ENCODE peak calls at places on chromosome 6, in six cellular contexts. One of them, this sample, is unnamed.

GRCh38 chr6:68196645-68197044 is 438.4 kb upstream of the ADGRB3 start:
- DNase-seq in dorsolateral prefrontal cortex: no peak
- DNase-seq in fibroblast of lung: peak
- DNase-seq in heart left ventricle: no peak
- DNase-seq in mesendoderm: peak
- DNase-seq in fibroblast of the aortic adventitia: peak
- DNase-seq in this sample: no peak

GRCh38 chr6:14889172-14889571 is 356.7 kb upstream of the JARID2 start:
- DNase-seq in fibroblast of lung: peak
- DNase-seq in heart left ventricle: no peak
- DNase-seq in fibroblast of the aortic adventitia: peak
- DNase-seq in dorsolateral prefrontal cortex: no peak
- DNase-seq in mesendoderm: no peak
- DNase-seq in this sample: no peak

GRCh38 chr6:26502169-26502568 is 2.1 kb downstream of the BTN1A1 start:
- DNase-seq in fibroblast of lung: no peak
- DNase-seq in mesendoderm: peak
- DNase-seq in heart left ventricle: no peak
- DNase-seq in fibroblast of the aortic adventitia: no peak
- DNase-seq in dorsolateral prefrontal cortex: no peak
- DNase-seq in this sample: no peak

GRCh38 chr6:15948930-15949900 is 179.7 kb upstream of the MYLIP start:
- DNase-seq in heart left ventricle: no peak
- DNase-seq in mesendoderm: peak
- DNase-seq in fibroblast of lung: no peak
- DNase-seq in fibroblast of the aortic adventitia: no peak
- DNase-seq in dorsolateral prefrontal cortex: no peak
- DNase-seq in this sample: peak

GRCh38 chr6:163585932-163586437 is 171.5 kb downstream of the QKI start:
- DNase-seq in heart left ventricle: peak
- DNase-seq in mesendoderm: peak
- DNase-seq in fibroblast of lung: peak
- DNase-seq in fibroblast of the aortic adventitia: peak
- DNase-seq in dorsolateral prefrontal cortex: no peak
- DNase-seq in this sample: no peak

GRCh38 chr6:83960704-83961103 is 72.9 kb upstream of the MRAP2 start:
- DNase-seq in fibroblast of lung: no peak
- DNase-seq in heart left ventricle: no peak
- DNase-seq in mesendoderm: no peak
- DNase-seq in fibroblast of the aortic adventitia: no peak
- DNase-seq in dorsolateral prefrontal cortex: no peak
- DNase-seq in this sample: no peak

GRCh38 chr6:20700375-20700774 is 166.1 kb downstream of the CDKAL1 start:
- DNase-seq in fibroblast of lung: no peak
- DNase-seq in mesendoderm: no peak
- DNase-seq in fibroblast of the aortic adventitia: no peak
- DNase-seq in heart left ventricle: no peak
- DNase-seq in dorsolateral prefrontal cortex: no peak
- DNase-seq in this sample: no peak

GRCh38 chr6:13535306-13535705 is 39.1 kb upstream of the SIRT5 start:
- DNase-seq in heart left ventricle: no peak
- DNase-seq in fibroblast of lung: no peak
- DNase-seq in dorsolateral prefrontal cortex: no peak
- DNase-seq in fibroblast of the aortic adventitia: no peak
- DNase-seq in mesendoderm: no peak
- DNase-seq in this sample: no peak

GRCh38 chr6:116884530-116884929 is 7.5 kb downstream of the RFX6 start:
- DNase-seq in fibroblast of lung: no peak
- DNase-seq in heart left ventricle: no peak
- DNase-seq in dorsolateral prefrontal cortex: no peak
- DNase-seq in mesendoderm: peak
- DNase-seq in fibroblast of the aortic adventitia: no peak
- DNase-seq in this sample: no peak

GRCh38 chr6:1124885-1125284 is 187.0 kb upstream of the FOXQ1 start:
- DNase-seq in dorsolateral prefrontal cortex: no peak
- DNase-seq in mesendoderm: no peak
- DNase-seq in heart left ventricle: no peak
- DNase-seq in fibroblast of the aortic adventitia: no peak
- DNase-seq in fibroblast of lung: no peak
- DNase-seq in this sample: no peak

GRCh38 chr6:37799263-37799644 is 20.3 kb upstream of the ZFAND3 start:
- DNase-seq in mesendoderm: no peak
- DNase-seq in dorsolateral prefrontal cortex: no peak
- DNase-seq in heart left ventricle: no peak
- DNase-seq in fibroblast of the aortic adventitia: no peak
- DNase-seq in fibroblast of lung: no peak
- DNase-seq in this sample: no peak

GRCh38 chr6:113690255-113690956 is 166.7 kb upstream of the MARCKS start:
- DNase-seq in heart left ventricle: no peak
- DNase-seq in mesendoderm: no peak
- DNase-seq in fibroblast of the aortic adventitia: peak
- DNase-seq in dorsolateral prefrontal cortex: no peak
- DNase-seq in fibroblast of lung: peak
- DNase-seq in this sample: no peak

GRCh38 chr6:21109421-21110178 is 484.0 kb upstream of the SOX4 start:
- DNase-seq in heart left ventricle: no peak
- DNase-seq in mesendoderm: peak
- DNase-seq in fibroblast of lung: peak
- DNase-seq in dorsolateral prefrontal cortex: no peak
- DNase-seq in fibroblast of the aortic adventitia: peak
- DNase-seq in this sample: no peak

GRCh38 chr6:41098366-41098765 is 25.6 kb downstream of the NFYA start:
- DNase-seq in heart left ventricle: no peak
- DNase-seq in dorsolateral prefrontal cortex: no peak
- DNase-seq in fibroblast of lung: no peak
- DNase-seq in fibroblast of the aortic adventitia: peak
- DNase-seq in mesendoderm: no peak
- DNase-seq in this sample: no peak

GRCh38 chr6:113619077-113619476 is 238.1 kb upstream of the MARCKS start:
- DNase-seq in heart left ventricle: no peak
- DNase-seq in dorsolateral prefrontal cortex: no peak
- DNase-seq in fibroblast of the aortic adventitia: no peak
- DNase-seq in fibroblast of lung: peak
- DNase-seq in mesendoderm: no peak
- DNase-seq in this sample: no peak

GRCh38 chr6:101826259-101826658 is 432.8 kb downstream of the GRIK2 start:
- DNase-seq in dorsolateral prefrontal cortex: no peak
- DNase-seq in mesendoderm: no peak
- DNase-seq in fibroblast of lung: no peak
- DNase-seq in heart left ventricle: no peak
- DNase-seq in fibroblast of the aortic adventitia: peak
- DNase-seq in this sample: no peak

GRCh38 chr6:139323511-139324445 is 32.0 kb upstream of the TXLNB start:
- DNase-seq in heart left ventricle: peak
- DNase-seq in mesendoderm: peak
- DNase-seq in dorsolateral prefrontal cortex: peak
- DNase-seq in fibroblast of lung: peak
- DNase-seq in fibroblast of the aortic adventitia: no peak
- DNase-seq in this sample: peak

GRCh38 chr6:104400844-104401243 is 458.9 kb downstream of the HACE1 start:
- DNase-seq in fibroblast of the aortic adventitia: no peak
- DNase-seq in heart left ventricle: no peak
- DNase-seq in dorsolateral prefrontal cortex: no peak
- DNase-seq in fibroblast of lung: no peak
- DNase-seq in mesendoderm: no peak
- DNase-seq in this sample: no peak

GRCh38 chr6:148329568-148330299 is 12.9 kb upstream of the SASH1 start:
- DNase-seq in fibroblast of the aortic adventitia: peak
- DNase-seq in dorsolateral prefrontal cortex: no peak
- DNase-seq in mesendoderm: no peak
- DNase-seq in fibroblast of lung: peak
- DNase-seq in heart left ventricle: no peak
- DNase-seq in this sample: no peak

GRCh38 chr6:5003604-5004372 is at the start of gene RPP40:
- DNase-seq in heart left ventricle: peak
- DNase-seq in mesendoderm: peak
- DNase-seq in fibroblast of lung: peak
- DNase-seq in dorsolateral prefrontal cortex: peak
- DNase-seq in fibroblast of the aortic adventitia: peak
- DNase-seq in this sample: peak

DNA sequence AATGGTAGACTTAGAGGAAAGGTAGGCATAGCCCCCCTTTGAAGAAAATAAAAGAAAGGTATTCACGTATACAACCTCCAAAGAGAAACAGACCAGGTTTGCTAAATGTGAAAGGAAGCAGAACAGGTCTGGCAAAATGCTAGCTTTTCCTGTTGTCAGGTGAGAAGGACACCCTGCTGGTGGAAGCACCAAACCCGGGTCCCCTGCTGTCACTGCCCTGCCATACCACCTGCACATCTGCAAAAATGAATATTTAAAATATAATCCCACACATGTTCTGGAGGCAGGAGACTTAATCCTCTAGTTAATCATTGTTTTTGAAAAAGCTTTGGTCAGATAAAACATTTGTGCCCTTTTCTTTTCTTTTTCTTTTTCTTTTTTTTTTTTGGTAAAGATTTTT is 48.9 kb upstream of the OLIG3 start:
- DNase-seq in heart left ventricle: no peak
- DNase-seq in dorsolateral prefrontal cortex: no peak
- DNase-seq in fibroblast of lung: no peak
- DNase-seq in mesendoderm: no peak
- DNase-seq in fibroblast of the aortic adventitia: no peak
- DNase-seq in this sample: no peak
- H3K4me3 ChIP-seq in heart left ventricle: no peak
- H3K4me3 ChIP-seq in dorsolateral prefrontal cortex: no peak
- H3K4me3 ChIP-seq in fibroblast of lung: no peak
- H3K4me3 ChIP-seq in mesendoderm: no peak
- H3K4me3 ChIP-seq in fibroblast of the aortic adventitia: no peak
- H3K4me3 ChIP-seq in this sample: no peak

GRCh38 chr6:44487002-44487401 is 99.5 kb downstream of the CDC5L start:
- DNase-seq in mesendoderm: no peak
- DNase-seq in fibroblast of the aortic adventitia: no peak
- DNase-seq in dorsolateral prefrontal cortex: no peak
- DNase-seq in fibroblast of lung: no peak
- DNase-seq in heart left ventricle: no peak
- DNase-seq in this sample: no peak

GRCh38 chr6:44493132-44493531 is 105.6 kb downstream of the CDC5L start:
- DNase-seq in fibroblast of lung: no peak
- DNase-seq in fibroblast of the aortic adventitia: no peak
- DNase-seq in dorsolateral prefrontal cortex: no peak
- DNase-seq in heart left ventricle: no peak
- DNase-seq in mesendoderm: no peak
- DNase-seq in this sample: no peak

GRCh38 chr6:44493593-44493992 is 106.1 kb downstream of the CDC5L start:
- DNase-seq in heart left ventricle: no peak
- DNase-seq in dorsolateral prefrontal cortex: no peak
- DNase-seq in mesendoderm: no peak
- DNase-seq in fibroblast of lung: no peak
- DNase-seq in fibroblast of the aortic adventitia: no peak
- DNase-seq in this sample: no peak

GRCh38 chr6:44487611-44488010 is 100.1 kb downstream of the CDC5L start:
- DNase-seq in mesendoderm: no peak
- DNase-seq in fibroblast of lung: no peak
- DNase-seq in dorsolateral prefrontal cortex: no peak
- DNase-seq in heart left ventricle: no peak
- DNase-seq in fibroblast of the aortic adventitia: no peak
- DNase-seq in this sample: no peak

DNA sequence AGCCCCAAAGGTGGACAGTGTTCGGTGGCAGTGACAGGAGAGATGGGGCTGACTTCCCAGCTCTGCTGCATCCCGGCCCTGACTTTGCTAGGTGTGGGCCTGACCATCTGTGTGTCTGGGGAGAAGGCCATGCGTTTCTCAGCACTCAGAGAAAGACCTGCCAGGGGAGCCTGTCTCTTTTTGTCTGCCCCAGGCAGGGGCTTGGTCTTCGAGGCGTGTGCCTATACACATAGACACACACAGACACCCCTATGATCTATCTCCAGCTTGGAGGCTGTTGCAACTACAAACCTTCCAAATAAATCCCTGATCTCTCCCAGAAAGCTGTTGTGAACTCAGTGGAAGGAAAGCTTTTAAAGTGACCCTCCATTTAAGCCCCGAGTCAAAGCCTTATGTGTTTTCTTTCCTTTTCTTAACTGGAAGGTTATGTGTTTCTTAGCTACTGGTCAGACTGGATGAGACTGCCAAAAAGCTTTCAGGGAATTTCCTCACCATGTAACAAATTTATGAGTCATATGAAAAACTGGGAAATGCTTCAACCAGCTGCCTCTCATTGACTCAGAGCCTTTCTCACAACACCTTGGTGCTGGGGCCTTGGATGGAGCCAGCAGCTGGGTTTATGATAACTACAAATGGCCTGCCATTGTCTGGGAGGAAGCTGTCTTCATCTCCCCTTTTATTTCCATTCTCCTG is 102.6 kb downstream of the CDC5L start:
- DNase-seq in heart left ventricle: no peak
- DNase-seq in mesendoderm: no peak
- DNase-seq in dorsolateral prefrontal cortex: peak
- DNase-seq in fibroblast of the aortic adventitia: peak
- DNase-seq in fibroblast of lung: peak
- DNase-seq in this sample: no peak
- H3K4me3 ChIP-seq in heart left ventricle: no peak
- H3K4me3 ChIP-seq in mesendoderm: no peak
- H3K4me3 ChIP-seq in dorsolateral prefrontal cortex: no peak
- H3K4me3 ChIP-seq in fibroblast of the aortic adventitia: peak
- H3K4me3 ChIP-seq in fibroblast of lung: peak
- H3K4me3 ChIP-seq in this sample: no peak

GRCh38 chr6:51678274-51678673 is 409.1 kb downstream of the PKHD1 start:
- DNase-seq in dorsolateral prefrontal cortex: no peak
- DNase-seq in fibroblast of the aortic adventitia: no peak
- DNase-seq in mesendoderm: no peak
- DNase-seq in fibroblast of lung: no peak
- DNase-seq in heart left ventricle: no peak
- DNase-seq in this sample: no peak

GRCh38 chr6:51678905-51679620 is 408.4 kb downstream of the PKHD1 start:
- DNase-seq in heart left ventricle: no peak
- DNase-seq in fibroblast of the aortic adventitia: no peak
- DNase-seq in mesendoderm: no peak
- DNase-seq in dorsolateral prefrontal cortex: no peak
- DNase-seq in fibroblast of lung: no peak
- DNase-seq in this sample: no peak

GRCh38 chr6:51675551-51676275 is 411.7 kb downstream of the PKHD1 start:
- DNase-seq in fibroblast of lung: no peak
- DNase-seq in fibroblast of the aortic adventitia: no peak
- DNase-seq in dorsolateral prefrontal cortex: no peak
- DNase-seq in mesendoderm: no peak
- DNase-seq in heart left ventricle: no peak
- DNase-seq in this sample: peak

DNA sequence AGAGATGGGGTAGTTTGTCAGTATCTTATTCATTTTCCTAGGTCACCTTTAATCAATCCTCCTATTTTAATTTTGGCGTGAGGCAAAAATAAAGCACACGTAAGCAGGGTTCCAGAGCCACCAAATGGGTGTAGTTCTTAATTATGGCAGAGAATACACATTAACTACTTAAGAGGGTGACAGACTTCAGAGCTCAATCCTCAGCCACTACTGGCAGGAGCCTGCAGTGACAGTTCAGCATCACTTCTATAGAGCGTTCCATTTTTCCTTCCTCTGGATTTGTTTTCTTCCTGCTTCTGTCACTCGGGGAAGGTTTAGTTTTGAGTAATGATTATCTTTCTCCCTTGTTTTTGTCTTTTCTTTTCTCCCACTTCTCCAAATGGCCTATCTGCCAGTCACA is 412.4 kb downstream of the PKHD1 start:
- DNase-seq in mesendoderm: peak
- DNase-seq in dorsolateral prefrontal cortex: no peak
- DNase-seq in fibroblast of lung: no peak
- DNase-seq in heart left ventricle: no peak
- DNase-seq in fibroblast of the aortic adventitia: no peak
- DNase-seq in this sample: no peak
- H3K4me3 ChIP-seq in mesendoderm: no peak
- H3K4me3 ChIP-seq in dorsolateral prefrontal cortex: no peak
- H3K4me3 ChIP-seq in fibroblast of lung: no peak
- H3K4me3 ChIP-seq in heart left ventricle: no peak
- H3K4me3 ChIP-seq in fibroblast of the aortic adventitia: no peak
- H3K4me3 ChIP-seq in this sample: no peak

GRCh38 chr6:107488174-107488874 is 1.6 kb upstream of the SOBP start:
- DNase-seq in fibroblast of the aortic adventitia: no peak
- DNase-seq in dorsolateral prefrontal cortex: no peak
- DNase-seq in mesendoderm: no peak
- DNase-seq in heart left ventricle: no peak
- DNase-seq in fibroblast of lung: no peak
- DNase-seq in this sample: no peak
- H3K4me3 ChIP-seq in fibroblast of the aortic adventitia: peak
- H3K4me3 ChIP-seq in dorsolateral prefrontal cortex: peak
- H3K4me3 ChIP-seq in mesendoderm: peak
- H3K4me3 ChIP-seq in heart left ventricle: peak
- H3K4me3 ChIP-seq in fibroblast of lung: peak
- H3K4me3 ChIP-seq in this sample: peak